ENCODE peak calls at places on chromosome X, in six cellular contexts. G is K562, N is uterus, S is heart left ventricle, O is Peyer's patch, Z is upper lobe of left lung. K is an unnamed sample. For H3K4me1, the result is how much of the 10 kb centered on the place peaks cover.

GRCh38 chrX:29535212-29536162 is 679.9 kb upstream of the MAGEB2 start:
- DNase-seq in G (no peak), O (no peak), N (no peak), Z (no peak), S (no peak), K (no peak)

GRCh38 chrX:20585782-20586181 is 319.1 kb upstream of the RPS6KA3 start:
- DNase-seq in G (no peak), O (no peak), Z (no peak), S (no peak), N (no peak), K (no peak)

GRCh38 chrX:41265615-41266014 is 68.3 kb upstream of the DDX3X start:
- DNase-seq in S (no peak), G (peak), Z (no peak), N (peak), O (peak), K (peak)

GRCh38 chrX:134237363-134237702 is 351 bp downstream of the CCDC160 start:
- DNase-seq in S (no peak), Z (peak), O (no peak), G (no peak), N (no peak), K (no peak)

GRCh38 chrX:41145920-41146608 is 60.8 kb downstream of the USP9X start:
- DNase-seq in N (no peak), S (no peak), G (peak), Z (no peak), O (no peak), K (no peak)

GRCh38 chrX:17592117-17592516 is 145.2 kb upstream of the SCML1 start:
- DNase-seq in S (no peak), Z (no peak), N (no peak), O (no peak), G (no peak), K (peak)

GRCh38 chrX:10197597-10198210 is 40.9 kb downstream of the CLCN4 start:
- DNase-seq in G (no peak), O (no peak), Z (no peak), N (no peak), S (no peak), K (no peak)

GRCh38 chrX:128601706-128602105 is 549.5 kb upstream of the ACTRT1 start:
- DNase-seq in Z (no peak), G (no peak), S (no peak), O (no peak), N (no peak), K (no peak)

GRCh38 chrX:66602381-66602938 is 36.4 kb downstream of the EDA2R start:
- DNase-seq in G (no peak), Z (no peak), S (no peak), N (no peak), O (no peak), K (no peak)

GRCh38 chrX:39736219-39737211 is 361.2 kb downstream of the BCOR start:
- DNase-seq in Z (peak), G (no peak), N (peak), O (no peak), S (peak), K (peak)

GRCh38 chrX:41518127-41518840 is 71.1 kb downstream of the NYX start:
- DNase-seq in O (no peak), Z (no peak), N (no peak), G (no peak), S (no peak), K (no peak)

GRCh38 chrX:130053236-130053635 is 57.1 kb downstream of the ELF4 start:
- DNase-seq in G (no peak), O (no peak), S (no peak), N (no peak), Z (no peak), K (no peak)

GRCh38 chrX:9874483-9874882 is 88.3 kb downstream of the SHROOM2 start:
- DNase-seq in S (no peak), N (no peak), O (no peak), G (no peak), Z (no peak), K (no peak)

GRCh38 chrX:11756354-11757318 is 1.4 kb upstream of the MSL3 start:
- DNase-seq in N (no peak), Z (no peak), G (no peak), O (no peak), S (no peak), K (no peak)

GRCh38 chrX:11757397-11757728 is 674 bp upstream of the MSL3 start:
- DNase-seq in S (peak), N (no peak), O (no peak), Z (no peak), G (no peak), K (no peak)

GRCh38 chrX:11758400-11759171 is 549 bp downstream of the MSL3 start:
- DNase-seq in G (peak), N (peak), O (peak), Z (peak), S (peak), K (peak)

GRCh38 chrX:11759172-11759460 is 1.1 kb downstream of the MSL3 start:
- DNase-seq in G (no peak), Z (peak), S (no peak), O (no peak), N (no peak), K (no peak)

DNA sequence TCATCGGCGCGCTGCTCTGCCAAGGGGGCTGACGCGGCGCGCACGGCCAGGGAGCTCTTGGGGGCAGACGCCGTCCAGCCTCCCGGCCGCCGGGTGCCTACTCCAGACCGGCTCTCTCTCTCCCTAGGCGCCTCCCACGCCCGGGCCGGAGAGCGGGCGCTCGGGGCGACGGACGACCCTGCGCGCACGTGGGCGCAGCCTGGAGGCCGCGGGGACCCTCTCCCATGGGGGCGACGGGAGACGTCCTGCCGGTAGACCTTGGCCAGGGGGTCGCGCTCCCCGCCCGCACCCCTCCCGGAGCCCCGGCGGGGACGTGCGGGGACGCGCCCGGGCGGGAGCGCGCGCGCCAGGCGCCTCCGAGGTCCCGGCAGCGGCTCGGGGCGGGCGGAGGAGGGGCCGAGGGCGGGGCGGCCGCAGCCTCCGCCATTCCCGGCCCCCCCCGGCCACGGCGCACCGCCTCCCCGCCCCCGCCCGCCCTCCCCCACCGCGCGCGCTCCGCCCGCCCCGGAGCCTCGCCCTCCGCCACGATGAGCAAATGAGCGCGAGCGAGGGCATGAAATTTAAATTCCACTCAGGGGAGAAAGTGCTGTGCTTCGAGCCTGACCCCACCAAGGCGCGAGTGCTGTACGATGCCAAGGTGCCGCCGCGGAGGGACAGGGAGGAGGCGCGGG is at the start of gene MSL3:
- DNase-seq in N (peak), O (peak), G (peak), Z (peak), S (peak), K (peak)
- TF ChIP-seq POLR2A in N (no peak), O (no peak), G (peak), Z (no peak), S (peak), K (no peak)

GRCh38 chrX:135707880-135708279 is 5.6 kb upstream of the CT45A1 start:
- DNase-seq in S (no peak), Z (no peak), N (no peak), O (no peak), G (peak), K (peak)
- H3K27ac ChIP-seq in S (no peak), Z (no peak), N (no peak), O (no peak), G (no peak), K (no peak)

DNA sequence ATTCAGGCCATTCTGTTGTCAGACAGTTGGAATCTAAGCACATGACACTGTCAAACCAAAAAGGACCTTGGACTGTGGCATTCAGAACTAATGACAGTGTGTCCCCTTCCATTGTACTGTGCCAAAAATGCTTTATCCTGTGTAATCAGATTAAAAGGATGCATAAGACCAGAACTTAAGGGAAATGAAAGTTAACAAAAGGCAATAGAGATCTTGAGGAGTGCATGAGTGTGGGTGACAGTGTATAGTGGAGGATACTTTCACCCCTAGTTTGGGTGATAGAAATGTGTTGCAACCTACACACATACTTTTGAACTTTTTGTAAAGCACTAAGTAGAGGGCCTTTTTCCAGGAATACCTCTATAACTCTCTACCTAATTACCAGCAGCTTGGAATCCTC is 4.5 kb downstream of the CYSLTR1 start:
- DNase-seq in N (no peak), G (no peak), Z (no peak), S (no peak), O (no peak), K (no peak)
- H3K4me1 ChIP-seq in N (under half), G (under half), Z (under half), S (under half), O (under half), K (under half)

GRCh38 chrX:154396948-154397887 is 959 bp upstream of the RPL10 start:
- DNase-seq in O (peak), Z (peak), N (peak), G (peak), S (peak), K (peak)
- TF ChIP-seq POLR2A in O (peak), Z (no peak), N (peak), G (no peak), S (no peak), K (no peak)

GRCh38 chrX:140712413-140713173 is 3.0 kb downstream of the LINC00632 start:
- DNase-seq in S (peak), Z (peak), G (no peak), O (no peak), N (peak), K (peak)
- H3K27ac ChIP-seq in S (no peak), Z (no peak), G (no peak), O (no peak), N (no peak), K (no peak)

DNA sequence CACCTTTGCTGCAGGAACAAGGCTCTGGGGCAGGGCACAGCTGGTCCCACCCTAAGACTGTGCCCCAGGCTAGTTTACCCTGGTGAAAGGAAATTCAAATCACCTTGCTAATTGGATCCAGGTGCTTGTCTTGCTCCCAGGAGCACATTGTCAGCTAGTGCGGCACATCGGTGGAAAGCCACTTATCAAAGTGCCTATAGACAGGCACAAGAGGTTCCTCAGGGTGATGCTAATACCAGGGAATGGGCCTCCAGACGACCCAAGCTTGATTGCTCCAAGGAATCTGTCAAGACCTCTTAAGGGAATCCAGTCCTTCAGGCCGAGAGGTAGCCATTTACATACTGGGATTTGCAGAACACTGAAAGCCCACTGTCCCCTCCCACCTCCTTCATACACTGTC is 64.5 kb upstream of the PRPS1 start:
- DNase-seq in Z (no peak), G (no peak), S (no peak), O (no peak), N (no peak), K (no peak)
- H3K4me1 ChIP-seq in Z (under half), G (under half), S (under half), O (under half), N (under half), K (under half)

GRCh38 chrX:109536439-109537323 is at the start of gene NXT2:
- DNase-seq in N (peak), S (peak), Z (peak), G (peak), O (peak), K (peak)
- TF ChIP-seq POLR2A in N (peak), S (peak), Z (no peak), G (peak), O (peak), K (no peak)

GRCh38 chrX:68831405-68832100 is 2.7 kb downstream of the EFNB1 start:
- DNase-seq in S (no peak), O (peak), Z (no peak), N (peak), G (no peak), K (no peak)
- H3K27ac ChIP-seq in S (peak), O (no peak), Z (peak), N (peak), G (no peak), K (no peak)

K was measured in testis.